ENCODE peak calls at places on chromosomes 11 and 22, in ten cellular contexts. Y, A, N, S, X, M, P, O, K and G are unnamed samples.

GRCh38 chr11:35852056-35852455 is 91.8 kb upstream of the LDLRAD3 start:
- DNase-seq in O (no peak), S (peak), P (no peak), K (no peak), A (peak), X (peak), M (no peak), Y (no peak), N (no peak), G (no peak)

GRCh38 chr11:117572129-117572528 is 224.9 kb downstream of the DSCAML1 start:
- DNase-seq in Y (no peak), P (no peak), M (no peak), S (no peak), K (no peak), X (no peak), O (no peak), A (no peak), N (no peak), G (no peak)

GRCh38 chr11:75597636-75598035 is 35.6 kb downstream of the SERPINH1 start:
- DNase-seq in Y (no peak), O (no peak), M (no peak), S (peak), P (peak), K (no peak), X (peak), N (peak), A (no peak), G (peak)

GRCh38 chr11:1570001-1570453 is 2.0 kb downstream of the DUSP8 start:
- DNase-seq in M (no peak), N (no peak), S (peak), P (no peak), O (no peak), Y (no peak), X (no peak), K (no peak), A (no peak), G (peak)

GRCh38 chr11:60970369-60970774 is 1.1 kb upstream of the CD6 start:
- DNase-seq in M (peak), N (peak), X (peak), K (peak), A (peak), S (peak), P (peak), Y (no peak), O (peak), G (peak)

GRCh38 chr22:22578702-22579424 is 19.8 kb upstream of the PRAME start:
- DNase-seq in N (no peak), Y (no peak), O (no peak), X (peak), K (no peak), M (no peak), S (no peak), P (peak), A (peak), G (no peak)

GRCh38 chr11:101860694-101861371 is 54.0 kb upstream of the CEP126 start:
- DNase-seq in X (peak), Y (peak), S (peak), P (peak), A (peak), M (peak), K (peak), O (peak), N (peak), G (peak)

GRCh38 chr11:32137263-32137662 is 46.4 kb downstream of the RCN1 start:
- DNase-seq in X (peak), O (no peak), N (no peak), S (no peak), Y (peak), A (peak), K (no peak), M (no peak), P (peak), G (no peak)

GRCh38 chr22:36816635-36817428 is at the start of gene PVALB:
- DNase-seq in K (no peak), M (peak), P (no peak), A (peak), O (no peak), X (peak), N (no peak), S (peak), Y (no peak), G (peak)

GRCh38 chr22:34019190-34019845 is 99.0 kb upstream of the LARGE1 start:
- DNase-seq in X (no peak), Y (no peak), N (no peak), M (no peak), P (no peak), K (no peak), A (no peak), S (no peak), O (no peak), G (no peak)

GRCh38 chr11:17208257-17208999 is 642 bp upstream of the PIK3C2A start:
- DNase-seq in X (peak), S (peak), K (peak), O (peak), P (peak), M (no peak), A (peak), N (no peak), Y (no peak), G (peak)

GRCh38 chr11:76669901-76670474 is 559 bp downstream of the LRRC32 start:
- DNase-seq in S (peak), A (peak), M (no peak), K (no peak), N (no peak), X (peak), O (no peak), P (no peak), Y (peak), G (no peak)

GRCh38 chr11:121145826-121146225 is 44.8 kb downstream of the TECTA start:
- DNase-seq in N (no peak), A (no peak), P (no peak), K (no peak), O (no peak), S (no peak), M (no peak), Y (no peak), X (no peak), G (no peak)

GRCh38 chr22:44839721-44840120 is 87.3 kb downstream of the ARHGAP8 start:
- DNase-seq in A (no peak), M (no peak), P (no peak), O (no peak), Y (no peak), X (no peak), K (no peak), N (no peak), S (no peak), G (no peak)

GRCh38 chr11:31968774-31969433 is 122.0 kb upstream of the RCN1 start:
- DNase-seq in P (no peak), Y (no peak), O (no peak), M (no peak), A (peak), K (no peak), X (peak), N (no peak), S (no peak), G (peak)

GRCh38 chr22:44698531-44699421 is 3.2 kb upstream of the PRR5 start:
- DNase-seq in S (no peak), P (no peak), K (no peak), X (peak), A (peak), Y (peak), N (no peak), M (peak), O (no peak), G (no peak)

GRCh38 chr11:14645247-14645912 is 1.8 kb downstream of the PDE3B start:
- DNase-seq in Y (no peak), X (peak), K (no peak), S (no peak), P (no peak), A (peak), O (no peak), N (no peak), M (no peak), G (no peak)

GRCh38 chr11:14642873-14643696 is 519 bp upstream of the PDE3B start:
- DNase-seq in N (peak), A (no peak), S (no peak), X (no peak), O (no peak), Y (no peak), P (peak), M (no peak), K (no peak), G (no peak)

GRCh38 chr11:14642453-14642852 is 1.2 kb upstream of the PDE3B start:
- DNase-seq in P (no peak), M (no peak), Y (no peak), N (no peak), K (no peak), S (no peak), A (no peak), X (no peak), O (no peak), G (no peak)

GRCh38 chr11:14644396-14645246 is 1.0 kb downstream of the PDE3B start:
- DNase-seq in N (peak), X (peak), O (peak), S (peak), Y (no peak), A (peak), K (peak), P (peak), M (no peak), G (peak)

GRCh38 chr11:14643697-14644395 is at the start of gene PDE3B:
- DNase-seq in Y (no peak), K (peak), N (peak), O (peak), X (peak), P (peak), S (peak), A (peak), M (peak), G (peak)
- TF ChIP-seq CTCF in Y (no peak), K (no peak), N (no peak), O (peak), X (no peak), P (peak), S (no peak), A (no peak), M (no peak), G (no peak)

DNA sequence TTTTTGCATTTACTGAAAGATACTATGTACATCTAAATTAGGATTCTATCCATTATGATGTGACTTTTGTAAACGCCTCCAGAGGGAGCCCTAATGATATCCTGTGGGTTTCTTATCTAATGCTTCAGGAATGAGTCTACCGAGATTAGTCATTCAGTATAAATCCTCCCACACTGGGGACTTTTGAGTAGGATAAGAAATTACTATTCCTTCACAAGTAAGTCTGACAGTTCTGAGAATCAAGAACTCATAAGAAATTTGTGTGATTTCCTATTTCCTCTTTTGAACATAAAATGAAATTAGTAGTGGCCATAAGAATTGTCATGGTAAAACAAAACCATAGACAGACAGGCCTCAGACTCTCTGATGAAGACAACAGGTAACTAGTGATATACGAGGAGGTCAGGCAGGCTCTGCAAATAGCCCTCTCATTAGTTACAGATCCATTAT is 10.0 kb upstream of the OR5M1 start:
- DNase-seq in M (no peak), K (no peak), A (peak), O (no peak), P (peak), N (no peak), Y (no peak), S (peak), X (peak), G (no peak)
- TF ChIP-seq CTCF in M (peak), K (peak), A (no peak), O (no peak), P (peak), N (peak), Y (peak), S (no peak), X (no peak), G (peak)

GRCh38 chr11:128324051-128324481 is 263.3 kb downstream of the ETS1 start:
- DNase-seq in N (no peak), K (no peak), P (no peak), X (no peak), S (no peak), Y (no peak), A (no peak), M (no peak), O (no peak), G (no peak)

GRCh38 chr11:128324531-128325141 is 262.7 kb downstream of the ETS1 start:
- DNase-seq in P (no peak), S (peak), M (no peak), Y (no peak), K (peak), O (no peak), X (no peak), N (no peak), A (no peak), G (no peak)

GRCh38 chr11:128327274-128327673 is 260.1 kb downstream of the ETS1 start:
- DNase-seq in N (no peak), S (no peak), A (no peak), K (no peak), O (no peak), P (no peak), X (no peak), Y (no peak), M (no peak), G (no peak)

GRCh38 chr11:128326791-128327190 is 260.6 kb downstream of the ETS1 start:
- DNase-seq in K (no peak), N (no peak), Y (no peak), A (no peak), X (no peak), M (no peak), S (no peak), P (no peak), O (no peak), G (no peak)

DNA sequence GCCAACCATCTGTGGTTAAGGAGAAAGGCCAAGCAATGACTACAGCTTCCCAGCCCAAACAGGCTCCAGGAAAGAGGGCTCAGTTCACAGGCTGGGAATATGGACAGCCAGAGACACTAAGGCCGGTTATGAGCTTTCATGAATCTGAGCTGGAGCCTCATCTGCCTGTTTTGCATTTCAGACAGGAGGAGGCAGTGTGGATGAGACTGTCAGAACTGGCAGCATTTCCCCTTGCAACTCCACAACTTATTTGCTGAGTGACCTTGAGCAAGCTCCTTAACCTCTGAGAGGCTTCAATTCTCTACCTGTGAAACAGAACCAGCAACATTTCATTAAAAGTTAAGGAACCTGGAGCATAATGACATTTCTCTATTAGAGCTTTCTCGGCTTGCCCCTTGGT is 264.0 kb downstream of the ETS1 start:
- DNase-seq in N (no peak), K (no peak), P (peak), Y (no peak), O (peak), M (no peak), X (peak), S (peak), A (peak), G (no peak)
- TF ChIP-seq CTCF in N (no peak), K (peak), P (no peak), Y (peak), O (peak), M (no peak), X (peak), S (no peak), A (peak), G (no peak)

GRCh38 chr11:3341298-3341697 is 37.6 kb downstream of the ZNF195 start:
- DNase-seq in N (peak), K (peak), X (peak), S (peak), M (peak), P (no peak), Y (no peak), A (peak), O (peak), G (peak)
- TF ChIP-seq CTCF in N (peak), K (peak), X (peak), S (peak), M (peak), P (no peak), Y (peak), A (peak), O (peak), G (peak)

GRCh38 chr22:28711820-28712777 is 29.5 kb downstream of the CHEK2 start:
- DNase-seq in N (no peak), M (no peak), O (no peak), A (peak), Y (peak), X (peak), S (no peak), P (peak), K (no peak), G (no peak)
- TF ChIP-seq CTCF in N (no peak), M (no peak), O (no peak), A (peak), Y (peak), X (peak), S (no peak), P (no peak), K (no peak), G (no peak)

DNA sequence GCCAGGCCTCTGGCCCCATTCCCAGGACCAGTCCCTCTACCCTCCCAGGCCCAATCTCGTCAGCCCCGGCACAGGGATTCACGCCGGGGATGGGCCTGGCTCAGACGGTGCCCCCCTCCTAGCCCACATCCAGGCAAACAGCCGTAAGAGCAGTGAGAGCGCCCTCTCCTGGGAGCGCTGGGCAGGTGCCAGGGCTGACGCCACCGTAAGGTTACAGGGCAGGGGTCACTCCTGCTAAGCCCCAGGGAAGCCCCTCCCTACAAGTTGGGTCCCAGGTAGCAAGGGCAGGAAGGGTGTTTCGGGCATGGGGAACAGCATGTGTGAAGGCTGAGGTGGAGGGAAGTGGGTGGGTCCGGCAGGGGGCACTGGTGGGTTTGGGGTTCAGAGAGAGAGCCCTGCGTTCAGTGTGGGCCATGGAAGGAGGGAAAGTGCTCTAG is 19.2 kb upstream of the PPARA start:
- DNase-seq in N (no peak), K (no peak), Y (no peak), M (no peak), S (no peak), X (no peak), A (no peak), O (no peak), P (no peak), G (no peak)
- TF ChIP-seq CTCF in N (peak), K (peak), Y (peak), M (no peak), S (no peak), X (peak), A (peak), O (no peak), P (peak), G (peak)

GRCh38 chr22:48576333-48577013 is 1251.2 kb downstream of the BRD1 start:
- DNase-seq in X (no peak), P (no peak), S (no peak), A (no peak), Y (no peak), O (no peak), N (peak), M (peak), K (no peak), G (peak)
- TF ChIP-seq CTCF in X (no peak), P (peak), S (no peak), A (no peak), Y (no peak), O (no peak), N (peak), M (peak), K (peak), G (peak)

DNA sequence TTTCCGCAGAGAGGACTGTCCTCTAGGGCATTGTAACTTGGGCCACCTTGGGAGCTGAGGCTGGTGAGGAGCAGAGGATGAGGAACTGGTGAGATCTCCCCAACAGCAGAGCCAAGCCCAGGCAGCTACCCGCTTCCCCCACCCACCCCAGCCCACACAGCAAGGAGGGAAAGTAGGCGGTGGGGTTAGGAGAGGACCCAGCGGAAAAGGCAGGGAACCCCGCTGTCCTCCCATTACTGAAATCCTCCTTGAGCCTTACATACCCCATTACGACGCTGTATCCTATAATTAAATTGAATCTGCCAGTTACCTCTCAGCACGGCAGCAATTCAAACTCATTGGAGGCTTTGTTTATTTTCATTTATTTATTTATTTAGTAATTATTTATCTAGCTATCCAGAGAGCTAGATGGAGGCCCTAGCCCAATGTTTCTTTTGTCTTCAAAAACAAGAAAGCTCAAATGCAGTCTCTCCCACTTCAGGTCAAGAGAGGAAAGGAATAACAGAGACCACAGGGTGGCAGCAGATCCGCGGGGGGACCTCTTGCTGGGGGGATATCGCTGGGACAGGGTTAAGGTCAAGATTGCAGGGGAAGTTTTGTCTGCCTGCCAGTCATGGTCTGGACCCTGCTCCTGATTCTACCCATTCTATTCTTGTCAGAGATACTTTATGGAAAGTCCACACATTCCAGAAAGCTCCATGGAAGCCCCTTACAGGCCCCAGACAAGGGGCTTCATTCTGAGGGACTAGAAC is 218.0 kb downstream of the ST3GAL4 start:
- DNase-seq in N (peak), X (no peak), Y (no peak), A (no peak), O (no peak), S (no peak), P (no peak), K (no peak), M (no peak), G (no peak)
- TF ChIP-seq CTCF in N (no peak), X (peak), Y (peak), A (no peak), O (no peak), S (no peak), P (peak), K (no peak), M (no peak), G (no peak)

GRCh38 chr11:125679397-125679796 is 1.2 kb downstream of the ACRV1 start:
- DNase-seq in A (peak), O (no peak), K (no peak), X (no peak), M (no peak), S (no peak), N (no peak), P (no peak), Y (no peak), G (no peak)
- TF ChIP-seq CTCF in A (no peak), O (no peak), K (peak), X (peak), M (peak), S (no peak), N (peak), P (peak), Y (peak), G (no peak)

DNA sequence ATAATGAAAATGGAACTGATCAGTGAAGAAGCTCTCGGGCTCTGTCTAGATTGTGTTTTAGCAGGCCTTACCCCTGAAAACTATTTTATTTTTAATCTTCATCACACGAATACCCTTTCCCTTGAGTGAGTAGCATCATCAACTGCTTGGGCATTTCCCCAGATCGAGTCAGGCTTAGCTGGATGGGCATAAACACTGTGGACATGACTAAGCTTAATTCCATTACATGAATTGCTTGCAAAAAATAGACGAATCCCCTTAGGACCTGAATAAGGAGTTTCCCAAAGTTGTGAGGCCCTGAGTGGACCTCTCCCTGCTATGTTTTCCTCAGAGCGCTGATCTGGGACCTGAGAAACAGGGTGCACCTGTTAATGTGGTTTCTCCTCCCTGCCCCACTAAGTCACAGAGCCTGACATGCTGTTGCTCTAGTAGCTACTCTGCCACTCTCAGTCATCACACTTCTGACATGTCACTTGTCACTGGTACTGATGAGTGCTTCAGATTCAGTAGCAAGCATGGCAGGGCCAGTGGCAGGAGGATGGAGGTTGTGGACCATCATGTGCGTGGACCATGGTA is 53.5 kb downstream of the ENDOD1 start:
- DNase-seq in A (no peak), S (no peak), P (no peak), K (no peak), Y (no peak), X (no peak), N (no peak), O (no peak), M (no peak), G (no peak)
- TF ChIP-seq CTCF in A (no peak), S (no peak), P (no peak), K (no peak), Y (no peak), X (no peak), N (no peak), O (no peak), M (no peak), G (no peak)